ENCODE peak calls at places on chromosome 2, in nine cellular contexts. One of them, this sample, is unnamed.

GRCh38 chr2:26274058-26274613 is 29.4 kb downstream of the HADHB start:
- DNase-seq in DMS 273 treated with DMSO at 0.1 percent for 48 hours: peak; percentile 65
- DNase-seq in C1 segment of cervical spinal cord: no peak
- DNase-seq in HTR-8/SVneo: peak; percentile 18
- DNase-seq in lower leg skin: peak; percentile 94
- DNase-seq in AG08396: peak; percentile 59
- DNase-seq in KG1: no peak
- DNase-seq in glutamatergic neuron: no peak
- DNase-seq in A549: peak; percentile 12
- DNase-seq in this sample: no peak

GRCh38 chr2:110157153-110157793 is 41.7 kb upstream of the MALL start:
- DNase-seq in DMS 273 treated with DMSO at 0.1 percent for 48 hours: peak; percentile 24
- DNase-seq in C1 segment of cervical spinal cord: no peak
- DNase-seq in HTR-8/SVneo: peak; percentile 50
- DNase-seq in lower leg skin: no peak
- DNase-seq in AG08396: peak; percentile 12
- DNase-seq in KG1: peak; percentile 21
- DNase-seq in glutamatergic neuron: no peak
- DNase-seq in A549: peak; percentile 80
- DNase-seq in this sample: no peak

GRCh38 chr2:176844461-176844860 is 368.1 kb upstream of the HNRNPA3 start:
- DNase-seq in DMS 273 treated with DMSO at 0.1 percent for 48 hours: no peak
- DNase-seq in C1 segment of cervical spinal cord: no peak
- DNase-seq in HTR-8/SVneo: no peak
- DNase-seq in lower leg skin: no peak
- DNase-seq in AG08396: no peak
- DNase-seq in KG1: no peak
- DNase-seq in glutamatergic neuron: no peak
- DNase-seq in A549: no peak
- DNase-seq in this sample: no peak

GRCh38 chr2:30225131-30225762 is 6.1 kb upstream of the LBH start:
- DNase-seq in DMS 273 treated with DMSO at 0.1 percent for 48 hours: peak; percentile 45
- DNase-seq in C1 segment of cervical spinal cord: no peak
- DNase-seq in HTR-8/SVneo: peak; percentile 58
- DNase-seq in lower leg skin: no peak
- DNase-seq in AG08396: peak; percentile 57
- DNase-seq in KG1: peak; percentile 79
- DNase-seq in glutamatergic neuron: no peak
- DNase-seq in A549: no peak
- DNase-seq in this sample: no peak

GRCh38 chr2:216147172-216148131 is 38.3 kb downstream of the XRCC5 start:
- DNase-seq in DMS 273 treated with DMSO at 0.1 percent for 48 hours: no peak
- DNase-seq in C1 segment of cervical spinal cord: no peak
- DNase-seq in HTR-8/SVneo: no peak
- DNase-seq in lower leg skin: no peak
- DNase-seq in AG08396: no peak
- DNase-seq in KG1: no peak
- DNase-seq in glutamatergic neuron: no peak
- DNase-seq in A549: no peak
- DNase-seq in this sample: no peak

GRCh38 chr2:234587341-234588053 is 90.6 kb upstream of the ARL4C start:
- DNase-seq in DMS 273 treated with DMSO at 0.1 percent for 48 hours: no peak
- DNase-seq in C1 segment of cervical spinal cord: no peak
- DNase-seq in HTR-8/SVneo: peak; percentile 52
- DNase-seq in lower leg skin: no peak
- DNase-seq in AG08396: peak; percentile 20
- DNase-seq in KG1: no peak
- DNase-seq in glutamatergic neuron: no peak
- DNase-seq in A549: no peak
- DNase-seq in this sample: no peak

GRCh38 chr2:12854001-12854530 is 137.3 kb downstream of the TRIB2 start:
- DNase-seq in DMS 273 treated with DMSO at 0.1 percent for 48 hours: no peak
- DNase-seq in C1 segment of cervical spinal cord: no peak
- DNase-seq in HTR-8/SVneo: no peak
- DNase-seq in lower leg skin: no peak
- DNase-seq in AG08396: no peak
- DNase-seq in KG1: no peak
- DNase-seq in glutamatergic neuron: no peak
- DNase-seq in A549: no peak
- DNase-seq in this sample: no peak

GRCh38 chr2:10885479-10885863 is 26.3 kb upstream of the KCNF1 start:
- DNase-seq in DMS 273 treated with DMSO at 0.1 percent for 48 hours: no peak
- DNase-seq in C1 segment of cervical spinal cord: no peak
- DNase-seq in HTR-8/SVneo: no peak
- DNase-seq in lower leg skin: no peak
- DNase-seq in AG08396: no peak
- DNase-seq in KG1: no peak
- DNase-seq in glutamatergic neuron: no peak
- DNase-seq in A549: no peak
- DNase-seq in this sample: no peak

GRCh38 chr2:10557506-10558265 is 109.6 kb upstream of the ODC1 start:
- DNase-seq in DMS 273 treated with DMSO at 0.1 percent for 48 hours: no peak
- DNase-seq in C1 segment of cervical spinal cord: no peak
- DNase-seq in HTR-8/SVneo: no peak
- DNase-seq in lower leg skin: no peak
- DNase-seq in AG08396: no peak
- DNase-seq in KG1: no peak
- DNase-seq in glutamatergic neuron: no peak
- DNase-seq in A549: no peak
- DNase-seq in this sample: no peak

GRCh38 chr2:181411105-181411849 is 45.9 kb upstream of the ITGA4 start:
- DNase-seq in DMS 273 treated with DMSO at 0.1 percent for 48 hours: peak; percentile 61
- DNase-seq in C1 segment of cervical spinal cord: no peak
- DNase-seq in HTR-8/SVneo: no peak
- DNase-seq in lower leg skin: no peak
- DNase-seq in AG08396: no peak
- DNase-seq in KG1: no peak
- DNase-seq in glutamatergic neuron: peak; percentile 84
- DNase-seq in A549: no peak
- DNase-seq in this sample: peak; percentile 93

GRCh38 chr2:158753561-158754302 is 41.4 kb upstream of the DAPL1 start:
- DNase-seq in DMS 273 treated with DMSO at 0.1 percent for 48 hours: no peak
- DNase-seq in C1 segment of cervical spinal cord: no peak
- DNase-seq in HTR-8/SVneo: peak; percentile 71
- DNase-seq in lower leg skin: no peak
- DNase-seq in AG08396: peak; percentile 74
- DNase-seq in KG1: peak; percentile 34
- DNase-seq in glutamatergic neuron: no peak
- DNase-seq in A549: peak; percentile 70
- DNase-seq in this sample: peak; percentile 22

GRCh38 chr2:44959855-44960254 is 18.4 kb downstream of the SIX3 start:
- DNase-seq in DMS 273 treated with DMSO at 0.1 percent for 48 hours: no peak
- DNase-seq in C1 segment of cervical spinal cord: no peak
- DNase-seq in HTR-8/SVneo: no peak
- DNase-seq in lower leg skin: peak; percentile 32
- DNase-seq in AG08396: no peak
- DNase-seq in KG1: no peak
- DNase-seq in glutamatergic neuron: no peak
- DNase-seq in A549: no peak
- DNase-seq in this sample: no peak

GRCh38 chr2:200761168-200761715 is 50.5 kb upstream of the BZW1 start:
- DNase-seq in DMS 273 treated with DMSO at 0.1 percent for 48 hours: no peak
- DNase-seq in C1 segment of cervical spinal cord: no peak
- DNase-seq in HTR-8/SVneo: no peak
- DNase-seq in lower leg skin: no peak
- DNase-seq in AG08396: no peak
- DNase-seq in KG1: no peak
- DNase-seq in glutamatergic neuron: no peak
- DNase-seq in A549: no peak
- DNase-seq in this sample: no peak

GRCh38 chr2:195657634-195658540 is 861 bp downstream of the SLC39A10 start:
- DNase-seq in DMS 273 treated with DMSO at 0.1 percent for 48 hours: peak; percentile 25
- DNase-seq in C1 segment of cervical spinal cord: no peak
- DNase-seq in HTR-8/SVneo: no peak
- DNase-seq in lower leg skin: peak; percentile 75
- DNase-seq in AG08396: peak; percentile 40
- DNase-seq in KG1: peak; percentile 46
- DNase-seq in glutamatergic neuron: peak; percentile 69
- DNase-seq in A549: peak; percentile 92
- DNase-seq in this sample: peak; percentile 82

GRCh38 chr2:234488913-234489451 is 7.9 kb downstream of the ARL4C start:
- DNase-seq in DMS 273 treated with DMSO at 0.1 percent for 48 hours: no peak
- DNase-seq in C1 segment of cervical spinal cord: no peak
- DNase-seq in HTR-8/SVneo: no peak
- DNase-seq in lower leg skin: no peak
- DNase-seq in AG08396: no peak
- DNase-seq in KG1: no peak
- DNase-seq in glutamatergic neuron: no peak
- DNase-seq in A549: no peak
- DNase-seq in this sample: no peak

GRCh38 chr2:18496516-18496915 is 63.9 kb downstream of the RDH14 start:
- DNase-seq in DMS 273 treated with DMSO at 0.1 percent for 48 hours: no peak
- DNase-seq in C1 segment of cervical spinal cord: no peak
- DNase-seq in HTR-8/SVneo: no peak
- DNase-seq in lower leg skin: no peak
- DNase-seq in AG08396: no peak
- DNase-seq in KG1: no peak
- DNase-seq in glutamatergic neuron: no peak
- DNase-seq in A549: no peak
- DNase-seq in this sample: no peak

GRCh38 chr2:128594953-128595677 is 276.4 kb upstream of the HS6ST1 start:
- DNase-seq in DMS 273 treated with DMSO at 0.1 percent for 48 hours: no peak
- DNase-seq in C1 segment of cervical spinal cord: no peak
- DNase-seq in HTR-8/SVneo: no peak
- DNase-seq in lower leg skin: no peak
- DNase-seq in AG08396: no peak
- DNase-seq in KG1: no peak
- DNase-seq in glutamatergic neuron: no peak
- DNase-seq in A549: no peak
- DNase-seq in this sample: no peak

This sample was measured in BE2C.